ENCODE peak calls at places on chromosomes 4 and X, in seven cellular contexts. A is coronary artery, X is mesenchymal stem cell, Q is fibroblast of lung, N is heart right ventricle, I is body of pancreas, B is PC-3. Y is an unnamed sample.

GRCh38 chr4:141329174-141329569 is 108.5 kb downstream of the ZNF330 start:
- DNase-seq in A (no peak), N (no peak), B (peak), Q (peak), X (peak), I (peak), Y (no peak)

GRCh38 chrX:30246769-30247489 is at the start of gene MAGEB1:
- DNase-seq in A (no peak), I (no peak), Q (no peak), N (no peak), X (no peak), B (no peak), Y (no peak)

GRCh38 chrX:16167181-16167580 is at the start of gene MAGEB17:
- DNase-seq in I (no peak), A (no peak), B (no peak), N (no peak), X (no peak), Q (no peak), Y (no peak)

GRCh38 chr4:175542787-175543186 is 269.3 kb downstream of the GPM6A start:
- DNase-seq in A (no peak), X (no peak), Q (no peak), B (peak), I (no peak), N (no peak), Y (no peak)

GRCh38 chrX:155819966-155820491 is 61.1 kb upstream of the VAMP7 start:
- DNase-seq in A (no peak), Q (peak), B (peak), X (peak), N (peak), I (peak), Y (peak)

GRCh38 chr4:181938641-181939040 is 304.6 kb upstream of the TENM3 start:
- DNase-seq in A (no peak), B (no peak), N (no peak), Q (no peak), X (no peak), I (no peak), Y (no peak)

GRCh38 chrX:154734101-154734781 is 16.6 kb downstream of the GAB3 start:
- DNase-seq in X (peak), B (peak), Q (peak), N (peak), A (no peak), I (peak), Y (no peak)

GRCh38 chr4:176879370-176880116 is 86.8 kb upstream of the VEGFC start:
- DNase-seq in I (no peak), A (no peak), Q (no peak), X (peak), N (no peak), B (no peak), Y (no peak)

GRCh38 chr4:96056346-96056934 is 216.5 kb downstream of the PDHA2 start:
- DNase-seq in N (no peak), A (no peak), B (no peak), Q (no peak), I (no peak), X (no peak), Y (no peak)

GRCh38 chr4:149161247-149161646 is 654.4 kb downstream of the IQCM start:
- DNase-seq in A (no peak), I (no peak), Q (peak), B (peak), X (no peak), N (peak), Y (no peak)

GRCh38 chr4:7366180-7366957 is 68.4 kb downstream of the PSAPL1 start:
- DNase-seq in N (no peak), X (no peak), I (no peak), Q (no peak), A (no peak), B (no peak), Y (no peak)

GRCh38 chr4:4519296-4519898 is 22.5 kb downstream of the STX18 start:
- DNase-seq in X (peak), B (peak), A (no peak), Q (no peak), I (no peak), N (no peak), Y (no peak)

GRCh38 chr4:98203406-98204235 is 57.6 kb upstream of the RAP1GDS1 start:
- DNase-seq in X (no peak), Q (no peak), I (no peak), N (no peak), A (no peak), B (no peak), Y (no peak)
- H3K27ac ChIP-seq in X (no peak), Q (no peak), I (no peak), N (no peak), A (no peak), B (no peak), Y (no peak)

GRCh38 chr4:52856802-52857201 is 5.3 kb upstream of the RASL11B start:
- DNase-seq in X (no peak), Q (no peak), I (no peak), N (no peak), A (no peak), B (no peak), Y (no peak)
- H3K27ac ChIP-seq in X (no peak), Q (no peak), I (no peak), N (no peak), A (no peak), B (no peak), Y (no peak)

GRCh38 chrX:72122621-72123275 is 9.0 kb downstream of the RTL5 start:
- DNase-seq in I (no peak), X (no peak), N (no peak), B (no peak), A (peak), Q (no peak), Y (no peak)
- H3K27ac ChIP-seq in I (no peak), X (no peak), N (peak), B (no peak), A (peak), Q (no peak), Y (peak)

DNA sequence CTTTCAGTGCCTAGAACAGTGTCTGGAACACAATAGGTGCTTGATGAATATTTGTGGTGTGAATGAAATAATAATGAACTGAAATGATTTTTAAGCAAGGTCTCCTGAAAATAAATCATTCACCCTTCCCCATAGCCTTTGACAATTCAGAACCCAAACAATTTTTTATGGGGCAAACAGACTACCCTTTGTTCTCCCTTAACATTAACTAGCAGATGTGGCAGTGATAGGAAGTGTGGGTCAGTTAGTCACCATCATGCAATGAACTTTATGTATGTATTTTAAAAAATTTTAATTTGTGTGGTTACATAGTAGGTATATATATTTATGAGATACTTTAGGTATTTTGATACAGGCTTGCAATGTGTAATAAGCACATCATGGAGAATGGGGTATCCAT is 27.2 kb upstream of the CD40LG start:
- DNase-seq in A (no peak), Q (no peak), N (no peak), I (no peak), B (peak), X (no peak), Y (no peak)
- H3K27ac ChIP-seq in A (no peak), Q (no peak), N (no peak), I (no peak), B (peak), X (no peak), Y (no peak)

GRCh38 chr4:153603258-153603657 is 80.8 kb upstream of the TLR2 start:
- DNase-seq in N (no peak), B (no peak), I (no peak), A (no peak), Q (no peak), X (no peak), Y (no peak)

GRCh38 chr4:153602758-153603157 is 81.3 kb upstream of the TLR2 start:
- DNase-seq in B (no peak), X (no peak), I (no peak), N (no peak), A (no peak), Q (no peak), Y (no peak)

GRCh38 chr4:153603835-153604234 is 80.2 kb upstream of the TLR2 start:
- DNase-seq in X (no peak), A (no peak), N (no peak), B (no peak), Q (no peak), I (no peak), Y (no peak)
- H3K27ac ChIP-seq in X (no peak), A (no peak), N (no peak), B (no peak), Q (no peak), I (no peak), Y (no peak)

DNA sequence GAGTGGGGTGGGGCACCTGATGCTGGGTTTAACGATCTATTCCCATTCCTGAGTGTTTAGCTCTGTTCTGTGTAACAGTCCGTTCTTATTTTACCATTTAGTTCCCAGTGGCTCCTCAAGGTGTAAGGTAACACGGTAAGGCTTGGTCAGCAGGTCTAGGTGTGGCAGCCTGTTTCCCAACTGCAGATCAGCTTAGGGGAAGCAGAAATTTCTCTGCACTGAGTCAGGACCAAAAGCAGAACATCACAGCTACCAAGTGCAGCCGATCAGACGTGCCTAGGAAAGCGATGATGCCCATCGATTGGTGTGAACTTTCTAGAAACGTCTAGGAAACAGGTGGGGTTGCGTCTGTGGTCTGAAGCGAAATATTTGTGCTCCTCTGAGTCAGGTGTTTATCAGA is 240.1 kb downstream of the STIM2 start:
- DNase-seq in X (no peak), Q (peak), A (no peak), N (no peak), I (no peak), B (peak), Y (peak)
- H3K27ac ChIP-seq in X (no peak), Q (no peak), A (no peak), N (no peak), I (no peak), B (peak), Y (no peak)

DNA sequence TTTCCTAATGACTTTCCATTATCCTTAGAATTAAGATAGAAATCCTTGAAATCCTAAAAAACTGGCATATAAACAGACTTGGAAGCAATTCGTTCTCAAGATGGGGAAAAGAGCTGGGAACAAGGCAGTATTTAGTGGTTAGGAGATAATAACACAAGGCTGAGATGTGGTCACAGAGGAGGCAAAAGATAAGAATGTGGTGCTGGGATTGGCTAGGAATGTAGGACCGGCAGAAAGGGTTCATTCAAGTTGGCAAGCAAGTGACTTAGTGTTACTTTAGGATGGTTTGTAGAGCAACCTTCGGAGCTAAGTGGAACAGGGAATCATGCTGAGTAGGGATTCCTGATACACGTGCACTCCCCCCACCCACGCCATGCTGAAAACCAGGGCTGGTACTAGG is 121.9 kb upstream of the RPS6KA3 start:
- DNase-seq in X (no peak), Q (peak), I (no peak), B (no peak), N (no peak), A (no peak), Y (no peak)
- H3K27ac ChIP-seq in X (no peak), Q (no peak), I (no peak), B (no peak), N (no peak), A (no peak), Y (no peak)

DNA sequence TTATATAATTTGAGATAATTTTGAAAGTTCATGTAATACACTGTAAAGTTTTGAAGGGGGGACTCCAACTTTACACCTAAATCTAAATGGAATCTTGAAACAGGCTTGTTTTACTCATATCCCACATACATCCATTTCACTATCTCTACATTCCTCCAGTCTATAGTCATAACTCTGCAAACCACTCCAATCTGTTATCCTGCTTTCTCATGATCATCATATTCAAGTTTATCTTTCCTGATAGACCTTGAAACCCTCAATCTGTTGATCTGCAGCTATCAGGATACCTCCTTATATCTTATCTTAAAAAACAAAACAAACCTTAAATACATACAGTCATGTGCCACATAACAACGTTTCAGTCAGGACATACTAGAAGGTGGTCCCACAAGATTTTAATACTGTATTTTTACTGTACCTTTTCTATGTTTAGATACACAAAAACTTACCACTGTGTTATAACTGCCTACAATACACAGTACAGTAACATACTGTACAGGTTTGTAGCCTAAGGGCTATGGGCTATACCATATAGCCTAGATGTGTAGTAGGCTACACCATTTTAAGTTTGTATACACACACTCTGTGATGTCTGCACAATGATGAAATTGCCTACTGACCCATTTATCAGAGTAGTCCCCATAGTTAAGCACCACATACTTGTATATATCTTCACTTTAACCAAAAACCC is 14.0 kb downstream of the CHIC2 start:
- DNase-seq in Q (peak), X (peak), N (no peak), A (no peak), B (peak), I (no peak), Y (no peak)
- H3K27ac ChIP-seq in Q (no peak), X (no peak), N (no peak), A (no peak), B (no peak), I (no peak), Y (peak)

DNA sequence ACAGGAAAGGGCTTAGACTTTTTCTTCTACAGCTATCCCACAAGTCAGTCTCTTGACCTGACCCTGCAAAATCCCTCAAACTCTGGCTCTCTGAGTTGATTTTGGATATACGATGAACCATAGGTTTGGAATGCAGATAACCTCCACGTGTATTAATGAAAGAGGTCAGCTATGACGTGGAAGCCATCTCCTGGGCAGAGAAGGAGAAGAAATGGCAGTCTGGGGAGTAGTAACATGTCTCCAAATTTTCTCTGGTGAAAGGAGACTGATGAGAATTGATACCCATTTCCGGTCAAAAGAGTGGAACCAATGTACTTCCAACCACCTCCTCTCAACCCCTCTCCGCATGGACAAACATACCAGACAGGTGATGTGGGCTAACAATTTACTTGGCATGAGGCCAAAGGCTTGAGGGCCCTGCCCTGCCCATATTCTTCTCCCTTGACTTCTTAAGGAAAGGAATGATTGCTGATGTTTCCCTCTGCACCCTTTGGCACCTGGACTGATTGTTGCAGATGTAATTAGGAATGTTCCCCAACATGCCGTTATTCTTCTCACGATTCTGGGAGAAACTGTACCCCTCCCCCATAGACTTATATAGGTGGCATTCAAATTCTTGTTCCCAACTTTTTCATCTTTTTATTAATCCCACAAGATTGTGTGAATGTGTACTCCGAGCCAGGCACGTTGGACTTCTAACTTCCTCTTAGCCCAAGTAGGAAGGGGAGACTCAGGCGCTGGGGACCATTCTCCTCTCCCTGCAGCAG is 580 bp upstream of the PLS3 start:
- DNase-seq in N (no peak), B (peak), A (no peak), I (peak), X (peak), Q (peak), Y (peak)
- H3K27ac ChIP-seq in N (peak), B (peak), A (peak), I (peak), X (peak), Q (peak), Y (peak)

GRCh38 chr4:66606908-66607307 is 936.6 kb upstream of the EPHA5 start:
- DNase-seq in I (no peak), A (no peak), N (no peak), Q (no peak), B (no peak), X (no peak), Y (no peak)
- H3K27ac ChIP-seq in I (no peak), A (no peak), N (no peak), Q (no peak), B (no peak), X (no peak), Y (no peak)

Y was measured in hepatocyte.